ENCODE peak calls at places on chromosome 21, in ten cellular contexts. P is SK-N-SH; Z is ascending aorta; Y is Karpas-422; H is OCI-LY7; N is cardiac muscle cell; M is CD8-positive, alpha-beta memory T cell; X is RWPE2; B is mesendoderm; J is heart left ventricle. K is an unnamed sample. For H3K4me1, the result is how much of the 10 kb centered on the place peaks cover.

GRCh38 chr21:36661511-36662309 is 37.2 kb upstream of the SIM2 start:
- DNase-seq in Y (no peak), H (no peak), M (no peak), X (no peak), B (peak), N (peak), J (peak), P (peak), Z (no peak), K (no peak)

GRCh38 chr21:41141031-41141457 is 26.9 kb upstream of the BACE2 start:
- DNase-seq in H (no peak), N (peak), Z (no peak), X (no peak), B (no peak), J (no peak), M (no peak), Y (no peak), P (no peak), K (no peak)

GRCh38 chr21:16570196-16570595 is 840.4 kb downstream of the USP25 start:
- DNase-seq in J (no peak), P (no peak), N (no peak), M (no peak), H (no peak), Z (no peak), Y (no peak), B (no peak), X (no peak), K (no peak)

GRCh38 chr21:41411449-41412089 is 14.5 kb upstream of the MX1 start:
- DNase-seq in X (no peak), M (no peak), B (peak), N (peak), J (peak), Z (no peak), Y (peak), H (peak), P (no peak), K (no peak)

GRCh38 chr21:46554431-46555224 is 50.3 kb downstream of the S100B start:
- DNase-seq in B (no peak), N (no peak), J (no peak), X (no peak), Y (no peak), Z (no peak), P (no peak), H (no peak), M (no peak), K (no peak)

GRCh38 chr21:27572681-27573080 is 605.8 kb upstream of the ADAMTS5 start:
- DNase-seq in Y (no peak), X (no peak), H (no peak), J (no peak), B (peak), M (no peak), N (no peak), Z (no peak), P (no peak), K (no peak)

GRCh38 chr21:30257773-30258172 is 25.0 kb downstream of the KRTAP24-1 start:
- DNase-seq in J (no peak), B (peak), Y (peak), M (no peak), H (peak), X (no peak), N (peak), P (peak), Z (no peak), K (no peak)

GRCh38 chr21:31283025-31283424 is 61.0 kb downstream of the TIAM1 start:
- DNase-seq in Z (no peak), H (peak), B (no peak), X (no peak), M (no peak), N (no peak), Y (no peak), J (no peak), P (no peak), K (no peak)

GRCh38 chr21:25369524-25370300 is 237.6 kb downstream of the MRPL39 start:
- DNase-seq in B (no peak), Y (no peak), P (no peak), X (no peak), Z (no peak), M (no peak), N (peak), H (no peak), J (no peak), K (no peak)

GRCh38 chr21:29441651-29442050 is 142.9 kb downstream of the BACH1 start:
- DNase-seq in B (no peak), Y (no peak), X (no peak), H (no peak), N (no peak), J (no peak), M (no peak), Z (no peak), P (no peak), K (no peak)

GRCh38 chr21:32412162-32412997 is at the start of gene EVA1C:
- DNase-seq in N (peak), H (no peak), X (no peak), M (peak), Y (no peak), P (peak), B (peak), Z (no peak), J (peak), K (peak)
- H3K27ac ChIP-seq in N (no peak), H (no peak), X (peak), M (peak), Y (no peak), P (no peak), B (no peak), Z (peak), J (peak), K (peak)

GRCh38 chr21:39386899-39387298 is 38.0 kb upstream of the HMGN1 start:
- DNase-seq in B (no peak), Y (no peak), P (no peak), J (no peak), M (no peak), Z (no peak), H (no peak), X (no peak), N (no peak), K (no peak)
- H3K4me1 ChIP-seq in B (under half), Y (under half), P (under half), J (under half), M (under half), Z (under half), H (under half), X (under half), N (under half), K (under half)

DNA sequence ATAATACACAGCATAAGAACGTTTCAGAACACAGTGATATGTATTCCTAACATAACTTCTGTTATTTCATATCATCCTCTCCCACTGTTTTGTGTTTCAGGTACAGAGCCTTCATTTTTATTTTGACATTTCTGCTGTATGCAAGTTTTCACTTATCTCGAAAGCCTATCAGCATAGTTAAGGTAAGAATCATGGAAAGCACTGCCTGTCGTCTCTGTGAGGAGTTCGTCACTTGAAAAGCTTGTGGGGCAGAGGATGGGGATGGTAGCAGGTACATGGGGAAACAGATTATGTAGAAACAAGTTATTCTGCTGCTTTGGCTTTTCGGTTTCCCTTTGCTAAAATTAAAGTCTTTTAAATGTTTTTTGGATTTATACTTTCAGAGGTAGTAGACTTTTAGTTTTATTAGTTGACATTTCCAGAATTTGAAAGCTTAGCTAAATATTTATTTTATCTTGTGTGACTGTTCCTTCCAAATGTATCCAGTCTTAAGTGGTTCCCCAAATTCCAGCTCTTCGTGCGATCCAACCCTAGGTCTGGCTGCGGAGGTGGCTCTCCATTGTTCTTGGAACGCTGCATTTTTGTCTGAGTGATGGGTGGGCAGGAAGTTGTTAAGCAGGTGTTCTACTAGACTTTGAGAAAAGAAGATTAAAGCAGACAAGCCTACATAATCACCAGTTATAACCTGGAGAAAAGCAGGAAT is 12.2 kb downstream of the SLC37A1 start:
- DNase-seq in B (no peak), Y (no peak), J (no peak), X (no peak), H (no peak), M (no peak), N (no peak), P (no peak), Z (no peak), K (peak)
- H3K27ac ChIP-seq in B (no peak), Y (peak), J (peak), X (no peak), H (peak), M (no peak), N (no peak), P (no peak), Z (no peak), K (peak)

GRCh38 chr21:43868461-43868860 is 3.4 kb downstream of the AGPAT3 start:
- DNase-seq in Z (no peak), J (no peak), M (no peak), P (no peak), N (no peak), H (no peak), X (no peak), B (no peak), Y (no peak), K (no peak)

GRCh38 chr21:43866659-43867331 is 1.8 kb downstream of the AGPAT3 start:
- DNase-seq in J (no peak), N (no peak), Y (no peak), M (peak), B (no peak), X (no peak), P (no peak), H (no peak), Z (no peak), K (no peak)

GRCh38 chr21:43867936-43868335 is 2.9 kb downstream of the AGPAT3 start:
- DNase-seq in Y (no peak), Z (no peak), N (no peak), M (no peak), H (no peak), B (no peak), P (no peak), X (no peak), J (no peak), K (no peak)

GRCh38 chr21:43866233-43866632 is 1.2 kb downstream of the AGPAT3 start:
- DNase-seq in M (peak), J (peak), Z (no peak), P (peak), N (peak), B (no peak), H (peak), X (no peak), Y (peak), K (no peak)

DNA sequence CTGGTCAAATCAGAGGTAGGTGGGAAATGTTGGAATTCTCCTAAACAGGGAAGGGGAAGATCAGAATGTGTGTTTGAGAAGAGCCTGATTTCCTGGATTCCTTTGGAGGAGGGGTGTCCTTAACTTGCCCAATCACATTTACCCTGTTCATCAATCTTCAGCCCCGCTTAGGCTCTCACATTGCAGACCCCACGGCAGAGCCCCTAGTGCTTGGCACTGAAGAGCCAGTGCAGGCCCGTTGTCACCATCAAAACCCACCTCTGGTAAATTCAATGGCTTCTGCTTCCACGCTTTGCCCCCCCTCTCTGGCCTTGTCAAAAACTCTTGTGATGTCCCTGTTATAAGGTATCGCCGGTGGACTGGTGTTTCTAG is 2.3 kb downstream of the AGPAT3 start:
- DNase-seq in H (no peak), M (no peak), Y (no peak), P (no peak), B (no peak), Z (no peak), N (no peak), X (no peak), J (no peak), K (no peak)
- H3K4me1 ChIP-seq in H (under half), M (under half), Y (under half), P (under half), B (under half), Z (under half), N (under half), X (under half), J (under half), K (under half)

GRCh38 chr21:45417951-45418300 is 13.0 kb downstream of the COL18A1 start:
- DNase-seq in P (no peak), X (no peak), M (no peak), H (no peak), Z (no peak), N (no peak), B (no peak), J (peak), Y (no peak), K (no peak)
- H3K27ac ChIP-seq in P (no peak), X (no peak), M (no peak), H (no peak), Z (peak), N (peak), B (no peak), J (peak), Y (no peak), K (no peak)

DNA sequence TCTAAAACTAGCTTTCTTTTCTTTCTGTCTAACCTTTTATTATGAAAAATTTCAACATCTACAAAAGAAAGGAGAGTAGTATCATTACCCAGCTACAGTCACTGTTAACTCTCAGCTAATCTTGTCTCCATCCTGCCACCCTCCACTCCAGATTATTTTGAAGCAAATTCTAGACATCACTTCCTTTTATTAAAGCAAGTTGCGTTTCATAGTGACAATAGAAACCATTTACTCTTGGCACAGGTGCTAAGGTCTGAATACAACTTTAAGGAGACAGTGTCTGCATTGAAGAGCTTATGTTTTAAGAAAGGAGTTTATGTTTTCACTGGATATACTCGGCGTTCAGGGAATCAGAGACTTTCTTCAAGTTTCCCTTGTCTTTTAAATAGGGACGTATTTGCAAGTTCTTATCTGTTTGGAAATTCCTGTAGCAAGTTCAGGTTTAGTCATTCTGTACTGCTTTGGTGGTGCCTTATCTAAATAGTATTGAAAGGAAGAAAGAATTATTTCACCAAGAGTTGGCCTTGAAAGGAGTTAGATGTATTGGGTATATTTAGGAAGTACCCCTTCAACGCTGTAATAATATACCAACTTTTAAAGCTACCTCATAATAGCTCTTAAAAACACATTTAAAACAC is 42.7 kb downstream of the ITSN1 start:
- DNase-seq in X (no peak), N (peak), Y (no peak), M (no peak), J (no peak), B (peak), P (no peak), Z (no peak), H (no peak), K (no peak)
- H3K4me1 ChIP-seq in X (under half), N (half or more), Y (under half), M (under half), J (under half), B (under half), P (under half), Z (under half), H (under half), K (half or more)

GRCh38 chr21:35159881-35160280 is 110.8 kb upstream of the RUNX1 start:
- DNase-seq in J (no peak), Z (no peak), P (no peak), X (no peak), B (no peak), H (no peak), N (peak), Y (no peak), M (no peak), K (no peak)

GRCh38 chr21:35164971-35165483 is 115.9 kb upstream of the RUNX1 start:
- DNase-seq in Y (no peak), M (no peak), Z (no peak), X (no peak), H (no peak), P (no peak), J (no peak), B (no peak), N (no peak), K (no peak)

GRCh38 chr21:35164380-35164779 is 115.3 kb upstream of the RUNX1 start:
- DNase-seq in M (no peak), Z (no peak), H (no peak), P (no peak), J (no peak), Y (no peak), X (no peak), B (no peak), N (no peak), K (no peak)

GRCh38 chr21:35168702-35169101 is 119.6 kb upstream of the RUNX1 start:
- DNase-seq in B (peak), M (no peak), N (no peak), H (no peak), J (no peak), Y (no peak), Z (no peak), P (no peak), X (no peak), K (no peak)

GRCh38 chr21:35163381-35163780 is 114.3 kb upstream of the RUNX1 start:
- DNase-seq in Z (no peak), N (peak), M (no peak), X (no peak), J (no peak), Y (no peak), B (no peak), H (no peak), P (no peak), K (no peak)
- H3K27ac ChIP-seq in Z (no peak), N (no peak), M (no peak), X (peak), J (no peak), Y (no peak), B (no peak), H (no peak), P (no peak), K (no peak)